ENCODE peak calls at places on chromosomes 7 and 10, in ten cellular contexts. C is NCI-H345; N is Daoy; F is activated CD8-positive, alpha-beta memory T cell treated with anti-CD3 and anti-CD28 coated beads, Interleukin-2, amount 50 U/mL, for 48 hours; B is stimulated activated CD8-positive, alpha-beta memory T cell treated with anti-CD3 and anti-CD28 coated beads, Interleukin-15, amount 100 ng/mL, for 24 hours; K is cardiac muscle cell; T is COR-L47; J is DMS79 treated with DMSO at 0.1 percent for 48 hours; Y is Caki2; O is Right ventricle myocardium superior. M is an unnamed sample.

GRCh38 chr7:132440126-132440525 is 136.1 kb downstream of the PLXNA4 start:
- DNase-seq in C (no peak), N (no peak), F (no peak), B (no peak), K (no peak), T (no peak), J (no peak), Y (no peak), O (no peak), M (no peak)

GRCh38 chr7:1531979-1532455 is 1.5 kb downstream of the MAFK start:
- DNase-seq in C (no peak), N (no peak), F (no peak), B (no peak), K (no peak), T (no peak), J (no peak), Y (no peak), O (peak; percentile 56), M (peak; percentile 82)

GRCh38 chr7:90453931-90454330 is 15.5 kb upstream of the PTTG1IP2 start:
- DNase-seq in C (no peak), N (no peak), F (no peak), B (no peak), K (no peak), T (no peak), J (peak; percentile 46), Y (no peak), O (no peak), M (no peak)

GRCh38 chr7:92325173-92325572 is 79.4 kb downstream of the ANKIB1 start:
- DNase-seq in C (no peak), N (no peak), F (no peak), B (no peak), K (peak; percentile 6), T (no peak), J (no peak), Y (no peak), O (no peak), M (no peak)

GRCh38 chr7:11548532-11548931 is 283.5 kb downstream of the THSD7A start:
- DNase-seq in C (no peak), N (no peak), F (no peak), B (no peak), K (no peak), T (no peak), J (no peak), Y (no peak), O (no peak), M (no peak)

GRCh38 chr10:78875932-78876331 is 192.8 kb upstream of the ZMIZ1 start:
- DNase-seq in C (no peak), N (no peak), F (peak; percentile 10), B (no peak), K (no peak), T (no peak), J (no peak), Y (no peak), O (no peak), M (no peak)

GRCh38 chr10:78846770-78847169 is 222.0 kb upstream of the ZMIZ1 start:
- DNase-seq in C (no peak), N (no peak), F (no peak), B (no peak), K (no peak), T (no peak), J (no peak), Y (no peak), O (peak; percentile 71), M (no peak)

GRCh38 chr10:28249512-28249911 is 53.4 kb downstream of the MPP7 start:
- DNase-seq in C (no peak), N (no peak), F (no peak), B (no peak), K (peak; percentile 18), T (no peak), J (no peak), Y (no peak), O (no peak), M (no peak)

GRCh38 chr7:23058412-23059096 is 44.6 kb upstream of the HYCC1 start:
- DNase-seq in C (no peak), N (no peak), F (no peak), B (no peak), K (no peak), T (no peak), J (no peak), Y (no peak), O (no peak), M (no peak)

GRCh38 chr10:124670849-124671248 is 73.3 kb downstream of the FAM53B start:
- DNase-seq in C (no peak), N (no peak), F (no peak), B (no peak), K (no peak), T (no peak), J (peak; percentile 10), Y (no peak), O (no peak), M (no peak)

GRCh38 chr7:141441837-141442627 is 109.2 kb upstream of the AGK start:
- DNase-seq in C (no peak), N (peak; percentile 25), F (no peak), B (no peak), K (no peak), T (no peak), J (no peak), Y (no peak), O (no peak), M (no peak)

GRCh38 chr7:41003031-41003925 is 699.6 kb downstream of the INHBA start:
- DNase-seq in C (peak; percentile 9), N (peak; percentile 83), F (peak; percentile 76), B (no peak), K (peak; percentile 44), T (peak; percentile 7), J (no peak), Y (peak; percentile 78), O (peak; percentile 50), M (no peak)

GRCh38 chr7:157355784-157356511 is 19.1 kb downstream of the DNAJB6 start:
- DNase-seq in C (no peak), N (no peak), F (no peak), B (no peak), K (peak; percentile 30), T (no peak), J (peak; percentile 18), Y (no peak), O (no peak), M (no peak)

GRCh38 chr10:91432175-91432574 is 22.0 kb downstream of the HECTD2 start:
- DNase-seq in C (no peak), N (no peak), F (no peak), B (no peak), K (no peak), T (no peak), J (no peak), Y (no peak), O (no peak), M (no peak)